ENCODE peak calls at places on chromosomes 3 and 15, in eight cellular contexts. B is heart right ventricle; E is BE2C; N is fibroblast of lung; I is kidney epithelial cell; A is naive thymus-derived CD4-positive, alpha-beta T cell; S is left lung; T is bronchial epithelial cell. W is an unnamed sample.

GRCh38 chr15:64503197-64503596 is 42.8 kb downstream of the ZNF609 start:
- DNase-seq in E (no peak), B (no peak), S (no peak), A (peak; percentile 34), T (no peak), I (peak; percentile 23), N (peak; percentile 66), W (no peak)

GRCh38 chr15:29747837-29748417 is 74.3 kb downstream of the TJP1 start:
- DNase-seq in E (no peak), I (no peak), A (no peak), B (no peak), T (peak; percentile 29), S (no peak), N (no peak), W (no peak)

GRCh38 chr3:103965764-103966163 is 1400.9 kb upstream of the ALCAM start:
- DNase-seq in N (no peak), A (no peak), E (no peak), T (no peak), B (no peak), S (no peak), I (no peak), W (no peak)

GRCh38 chr3:158531334-158531733 is 39.7 kb upstream of the MLF1 start:
- DNase-seq in N (peak; percentile 12), T (peak; percentile 61), E (no peak), A (no peak), S (no peak), I (no peak), B (no peak), W (no peak)

GRCh38 chr3:78476076-78476475 is 1291.7 kb downstream of the ROBO1 start:
- DNase-seq in N (no peak), E (no peak), T (no peak), A (no peak), B (no peak), I (no peak), S (no peak), W (no peak)

GRCh38 chr3:45932112-45932511 is 11.2 kb upstream of the CXCR6 start:
- DNase-seq in E (no peak), B (no peak), N (no peak), S (peak; percentile 45), T (no peak), A (no peak), I (no peak), W (no peak)

GRCh38 chr3:130838898-130839572 is 54.8 kb upstream of the ATP2C1 start:
- DNase-seq in E (no peak), B (no peak), T (no peak), A (no peak), S (no peak), I (no peak), N (no peak), W (no peak)

GRCh38 chr3:18424862-18425640 is at the start of gene SATB1:
- DNase-seq in N (peak; percentile 68), T (peak; percentile 19), A (peak; percentile 59), S (peak; percentile 88), E (peak; percentile 69), B (peak; percentile 87), I (no peak), W (peak; percentile 86)

GRCh38 chr3:159266779-159267178 is 464.9 kb downstream of the MFSD1 start:
- DNase-seq in I (no peak), E (peak; percentile 76), T (peak; percentile 57), N (no peak), S (no peak), B (no peak), A (no peak), W (no peak)

DNA sequence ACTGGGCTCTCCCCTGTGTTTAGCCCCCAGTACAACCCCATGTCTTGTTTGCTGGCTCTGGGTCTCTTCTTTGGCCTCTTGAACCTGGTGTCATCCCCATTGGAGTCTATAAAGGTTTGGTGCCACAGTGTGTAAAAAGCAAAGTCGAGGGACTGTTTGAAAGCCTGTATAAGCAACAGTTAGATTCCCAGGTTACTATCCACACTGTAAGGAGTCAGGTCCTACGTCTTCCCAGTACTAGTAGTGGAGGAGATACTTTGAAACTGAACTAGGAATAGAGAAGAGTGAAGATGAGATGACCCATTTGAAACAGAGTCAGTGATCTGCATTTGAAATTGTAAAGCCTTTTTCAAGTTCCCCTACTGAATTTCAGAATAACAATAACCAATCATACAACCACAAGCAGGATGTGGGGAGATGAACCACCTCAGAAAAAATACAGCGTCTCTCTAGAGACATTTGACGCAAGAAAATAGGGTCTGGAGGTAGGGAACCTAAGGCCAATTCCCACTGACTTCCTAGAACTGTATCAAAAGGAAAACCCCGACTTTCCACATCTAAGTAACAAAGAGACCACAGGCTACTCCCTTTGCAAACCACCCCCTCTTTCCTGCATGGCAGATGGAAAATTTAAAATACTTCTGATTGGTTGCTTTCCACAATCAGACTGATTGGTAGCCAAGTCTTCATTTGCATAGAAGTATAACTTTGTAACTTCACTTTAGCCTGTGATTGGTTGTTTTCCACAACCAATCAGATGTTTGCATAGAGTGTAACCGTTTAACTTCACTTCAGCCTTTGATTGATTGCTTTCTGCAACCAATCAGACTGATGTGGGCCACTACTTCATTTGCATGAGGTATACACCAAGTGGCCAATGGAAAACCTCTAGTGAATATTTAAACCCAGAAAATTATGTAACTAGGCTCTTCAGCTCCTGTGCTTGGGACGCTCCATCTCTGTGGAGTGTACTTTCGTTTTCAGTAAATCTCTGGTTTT is 49.9 kb upstream of the NEDD4 start:
- DNase-seq in N (no peak), A (peak; percentile 92), E (no peak), S (no peak), I (no peak), T (no peak), B (no peak), W (no peak)
- H3K4me3 ChIP-seq in N (no peak overlapping the region), A (peak overlapping the region; percentile 37), E (no peak overlapping the region), S (no peak overlapping the region), I (no peak overlapping the region), T (no peak overlapping the region), B (no peak overlapping the region), W (peak overlapping the region; percentile 12)

GRCh38 chr3:12879191-12879815 is 37.9 kb upstream of the RPL32 start:
- DNase-seq in E (no peak), N (no peak), I (no peak), A (no peak), T (no peak), B (no peak), S (no peak), W (no peak)

GRCh38 chr3:12878026-12878636 is 36.8 kb upstream of the RPL32 start:
- DNase-seq in N (no peak), T (no peak), A (no peak), B (no peak), E (no peak), S (no peak), I (no peak), W (no peak)

GRCh38 chr3:12871404-12871983 is 30.1 kb upstream of the RPL32 start:
- DNase-seq in I (no peak), B (no peak), A (no peak), E (no peak), T (no peak), S (no peak), N (no peak), W (no peak)

GRCh38 chr3:12877040-12877439 is 35.7 kb upstream of the RPL32 start:
- DNase-seq in B (no peak), A (no peak), N (no peak), S (no peak), I (no peak), T (no peak), E (no peak), W (no peak)

GRCh38 chr3:12875857-12876451 is 34.6 kb upstream of the RPL32 start:
- DNase-seq in A (no peak), I (no peak), S (no peak), T (no peak), E (peak; percentile 84), N (peak; percentile 26), B (peak; percentile 55), W (no peak)
- H3K4me3 ChIP-seq in A (no peak overlapping the region), I (peak overlapping the region; percentile 23), S (peak overlapping the region; percentile 17), T (no peak overlapping the region), E (peak overlapping the region; percentile 24), N (no peak overlapping the region), B (peak overlapping the region; percentile 36), W (no peak overlapping the region)

DNA sequence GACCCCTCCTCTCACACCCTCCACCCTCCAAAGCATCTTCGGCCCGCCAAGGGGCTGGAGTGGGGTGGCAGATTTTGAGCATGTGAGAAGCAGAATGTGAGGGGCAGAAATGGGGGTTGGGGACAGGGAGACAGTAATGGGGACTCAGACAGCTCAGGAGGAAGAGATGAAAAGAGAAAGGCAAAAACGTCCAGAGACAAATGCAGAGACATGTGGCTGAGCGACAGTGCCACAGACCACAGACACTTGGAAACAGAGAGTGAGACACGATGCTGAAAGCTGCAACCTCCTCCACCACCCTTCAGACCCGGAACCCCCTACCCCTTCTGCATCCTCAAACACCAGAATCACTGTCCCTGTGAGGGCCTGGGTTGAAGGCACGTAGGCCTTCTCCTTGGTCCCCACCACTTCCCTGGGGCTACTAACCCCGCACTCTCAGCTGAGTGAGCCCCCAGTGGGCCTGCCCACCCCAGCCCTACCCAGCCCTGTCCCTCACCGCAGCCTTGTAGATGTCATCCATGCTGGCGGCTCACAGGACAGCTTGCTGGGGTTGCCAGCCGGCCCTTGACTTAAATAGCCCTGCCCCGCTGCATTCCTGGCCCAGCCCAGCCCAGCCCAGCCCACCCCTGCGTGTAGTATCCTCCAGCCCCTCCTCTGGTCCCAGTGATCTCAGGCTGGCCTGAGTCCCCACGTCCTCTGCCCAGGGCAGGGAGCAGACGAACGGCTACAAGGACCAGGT is at the start of gene TNNC1:
- DNase-seq in N (no peak), S (peak; percentile 68), I (no peak), B (peak; percentile 72), T (no peak), A (no peak), E (no peak), W (no peak)
- H3K4me3 ChIP-seq in N (no peak within 1 kb of the TSS), S (peak within 1 kb of the TSS; percentile 72), I (no peak within 1 kb of the TSS), B (peak within 1 kb of the TSS; percentile 76), T (peak within 1 kb of the TSS; percentile 76), A (peak within 1 kb of the TSS; percentile 98), E (no peak within 1 kb of the TSS), W (peak within 1 kb of the TSS; percentile 66)

GRCh38 chr3:13547591-13548371 is 1.1 kb upstream of the FBLN2 start:
- DNase-seq in S (no peak), I (no peak), E (no peak), A (no peak), N (no peak), T (peak; percentile 75), B (no peak), W (no peak)

GRCh38 chr3:13548696-13549512 is at the start of gene FBLN2:
- DNase-seq in S (no peak), B (peak; percentile 72), N (no peak), I (no peak), A (no peak), T (no peak), E (peak; percentile 66), W (no peak)

GRCh38 chr3:13550791-13551360 is 2.0 kb downstream of the FBLN2 start:
- DNase-seq in E (no peak), A (no peak), I (no peak), B (no peak), S (no peak), T (no peak), N (no peak), W (no peak)

GRCh38 chr3:13549513-13550256 is 760 bp downstream of the FBLN2 start:
- DNase-seq in I (no peak), S (no peak), A (no peak), B (no peak), N (no peak), E (no peak), T (no peak), W (no peak)

DNA sequence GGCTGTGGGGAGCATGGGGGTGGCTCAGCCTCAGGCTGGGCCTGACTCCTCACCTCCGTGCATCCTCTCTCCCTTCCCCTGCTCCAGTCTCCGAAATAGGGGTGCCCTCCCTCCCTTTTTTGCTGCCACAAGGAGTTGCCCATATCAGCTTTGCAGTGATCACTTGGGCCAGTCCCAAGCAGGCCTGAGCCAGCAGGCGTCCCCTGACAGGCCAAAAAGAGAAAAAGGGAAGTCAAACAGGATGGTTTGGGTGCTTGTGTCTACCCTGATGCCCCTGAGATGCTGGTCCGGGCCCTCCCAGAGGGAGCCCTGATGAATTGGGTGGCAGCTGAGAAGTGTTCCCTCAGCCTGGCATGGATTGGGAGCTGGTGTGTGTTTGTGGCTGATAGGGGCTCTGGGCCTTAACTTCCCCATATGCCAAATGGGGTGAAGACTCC is 1.4 kb downstream of the FBLN2 start:
- DNase-seq in N (no peak), S (no peak), T (no peak), E (no peak), B (no peak), A (no peak), I (no peak), W (no peak)
- H3K4me3 ChIP-seq in N (no peak overlapping the region), S (peak overlapping the region; percentile 13), T (no peak overlapping the region), E (no peak overlapping the region), B (peak overlapping the region; percentile 55), A (no peak overlapping the region), I (no peak overlapping the region), W (no peak overlapping the region)